ENCODE peak calls at places on chromosome 1, in six cellular contexts. C is cardiac septum; O is brain microvascular endothelial cell; T is stimulated activated CD4-positive, alpha-beta T cell treated with anti-CD3 and anti-CD28 coated beads, Interleukin-15, amount 100 ng/mL, for 1 hour; F is cardiac muscle cell; J is NAMALWA. K is an unnamed sample.

GRCh38 chr1:218785928-218786327 is 387.8 kb upstream of the LYPLAL1 start:
- DNase-seq in J (no peak), F (peak; percentile 47), T (no peak), C (no peak), O (peak; percentile 57), K (no peak)

GRCh38 chr1:44862829-44863406 is 19.9 kb upstream of the PTCH2 start:
- DNase-seq in J (no peak), C (no peak), F (peak; percentile 73), O (peak; percentile 23), T (no peak), K (no peak)

GRCh38 chr1:154869351-154870116 is 547 bp downstream of the KCNN3 start:
- DNase-seq in T (no peak), C (no peak), F (peak; percentile 63), J (no peak), O (peak; percentile 42), K (no peak)

GRCh38 chr1:10696977-10697376 is 99.5 kb downstream of the CASZ1 start:
- DNase-seq in F (no peak), J (no peak), C (no peak), O (no peak), T (no peak), K (no peak)

GRCh38 chr1:246527402-246528088 is 20.5 kb upstream of the SMYD3 start:
- DNase-seq in F (peak; percentile 10), O (no peak), T (no peak), C (no peak), J (no peak), K (no peak)

GRCh38 chr1:218874313-218874712 is 299.4 kb upstream of the LYPLAL1 start:
- DNase-seq in C (no peak), T (no peak), J (no peak), F (peak; percentile 96), O (peak; percentile 92), K (no peak)

GRCh38 chr1:211947396-211948295 is 87.7 kb downstream of the INTS7 start:
- DNase-seq in T (no peak), C (no peak), F (no peak), O (no peak), J (no peak), K (no peak)

GRCh38 chr1:192904438-192904895 is 95.6 kb downstream of the RGS2 start:
- DNase-seq in C (no peak), F (peak; percentile 96), T (no peak), O (peak; percentile 90), J (peak; percentile 22), K (no peak)

GRCh38 chr1:7550981-7551380 is 220.1 kb upstream of the VAMP3 start:
- DNase-seq in T (no peak), J (no peak), C (peak; percentile 49), F (no peak), O (no peak), K (no peak)